ENCODE peak calls at places on chromosomes 11 and 22, in eight cellular contexts. K, N, V, L, C, E, S and D are unnamed samples.
A peak's percentile ranks its signal among the peaks of the same experiment; 100 is the strongest.

GRCh38 chr11:122673706-122674105 is 18.2 kb downstream of the UBASH3B start:
- DNase-seq in K (no peak), N (peak; percentile 63), V (no peak), L (no peak), C (no peak), E (no peak), S (no peak), D (no peak)

GRCh38 chr11:2399488-2400068 is 972 bp upstream of the TSSC4 start:
- DNase-seq in K (peak; percentile 36), N (peak; percentile 4), V (no peak), L (peak; percentile 43), C (no peak), E (peak; percentile 46), S (no peak), D (no peak)

GRCh38 chr11:75490221-75491181 is 35.2 kb downstream of the GDPD5 start:
- DNase-seq in K (no peak), N (no peak), V (peak; percentile 92), L (no peak), C (no peak), E (no peak), S (no peak), D (no peak)

GRCh38 chr11:73366265-73366610 is 10.0 kb upstream of the RELT start:
- DNase-seq in K (no peak), N (no peak), V (no peak), L (no peak), C (no peak), E (no peak), S (no peak), D (no peak)

GRCh38 chr11:69925366-69926196 is 106.4 kb upstream of the FGF3 start:
- DNase-seq in K (no peak), N (no peak), V (peak; percentile 31), L (no peak), C (no peak), E (no peak), S (no peak), D (no peak)

GRCh38 chr11:93542753-93543246 is 391 bp downstream of the SMCO4 start:
- DNase-seq in K (peak; percentile 55), N (no peak), V (no peak), L (peak; percentile 37), C (no peak), E (no peak), S (peak; percentile 34), D (peak; percentile 55)

GRCh38 chr11:41309716-41310115 is 149.7 kb downstream of the LRRC4C start:
- DNase-seq in K (no peak), N (no peak), V (no peak), L (no peak), C (no peak), E (no peak), S (no peak), D (no peak)

GRCh38 chr11:114197799-114198500 is 98.2 kb upstream of the NNMT start:
- DNase-seq in K (peak; percentile 63), N (peak; percentile 100), V (no peak), L (no peak), C (peak; percentile 76), E (peak; percentile 78), S (peak; percentile 81), D (peak; percentile 84)

GRCh38 chr11:129946256-129946655 is 50.9 kb upstream of the NFRKB start:
- DNase-seq in K (no peak), N (no peak), V (no peak), L (no peak), C (no peak), E (no peak), S (no peak), D (no peak)

GRCh38 chr11:1304376-1304775 is 5.1 kb downstream of the TOLLIP start:
- DNase-seq in K (peak; percentile 58), N (no peak), V (no peak), L (peak; percentile 67), C (no peak), E (no peak), S (no peak), D (peak; percentile 76)

GRCh38 chr11:46333129-46333947 is 13.9 kb upstream of the DGKZ start:
- DNase-seq in K (no peak), N (no peak), V (peak; percentile 77), L (no peak), C (no peak), E (no peak), S (no peak), D (no peak)

GRCh38 chr11:17649696-17650600 is 69.4 kb upstream of the MYOD1 start:
- DNase-seq in K (no peak), N (no peak), V (peak; percentile 44), L (no peak), C (no peak), E (no peak), S (no peak), D (no peak)

GRCh38 chr11:37317803-37318202 is 719.8 kb upstream of the RAG2 start:
- DNase-seq in K (no peak), N (no peak), V (no peak), L (no peak), C (no peak), E (no peak), S (no peak), D (no peak)

GRCh38 chr11:125167954-125168821 is 3.6 kb downstream of the PKNOX2 start:
- DNase-seq in K (no peak), N (peak; percentile 89), V (no peak), L (no peak), C (no peak), E (no peak), S (no peak), D (no peak)

GRCh38 chr11:86047275-86047991 is 21.5 kb downstream of the PICALM start:
- DNase-seq in K (no peak), N (peak; percentile 73), V (no peak), L (no peak), C (no peak), E (no peak), S (no peak), D (no peak)

GRCh38 chr11:86040919-86041318 is 28.0 kb downstream of the PICALM start:
- DNase-seq in K (no peak), N (no peak), V (no peak), L (no peak), C (no peak), E (no peak), S (no peak), D (no peak)

GRCh38 chr11:86041975-86042378 is 26.9 kb downstream of the PICALM start:
- DNase-seq in K (peak; percentile 66), N (peak; percentile 93), V (peak; percentile 85), L (peak; percentile 81), C (peak; percentile 81), E (peak; percentile 78), S (no peak), D (no peak)

GRCh38 chr11:86046111-86046510 is 22.8 kb downstream of the PICALM start:
- DNase-seq in K (no peak), N (no peak), V (no peak), L (no peak), C (no peak), E (no peak), S (no peak), D (no peak)

GRCh38 chr11:86043765-86044534 is 24.9 kb downstream of the PICALM start:
- DNase-seq in K (no peak), N (no peak), V (no peak), L (no peak), C (no peak), E (no peak), S (no peak), D (no peak)
- H3K27ac ChIP-seq in K (peak overlapping the region; percentile 15), N (no peak overlapping the region), V (no peak overlapping the region), L (no peak overlapping the region), C (peak overlapping the region; percentile 38), E (no peak overlapping the region), S (peak overlapping the region; percentile 72), D (no peak overlapping the region)

DNA sequence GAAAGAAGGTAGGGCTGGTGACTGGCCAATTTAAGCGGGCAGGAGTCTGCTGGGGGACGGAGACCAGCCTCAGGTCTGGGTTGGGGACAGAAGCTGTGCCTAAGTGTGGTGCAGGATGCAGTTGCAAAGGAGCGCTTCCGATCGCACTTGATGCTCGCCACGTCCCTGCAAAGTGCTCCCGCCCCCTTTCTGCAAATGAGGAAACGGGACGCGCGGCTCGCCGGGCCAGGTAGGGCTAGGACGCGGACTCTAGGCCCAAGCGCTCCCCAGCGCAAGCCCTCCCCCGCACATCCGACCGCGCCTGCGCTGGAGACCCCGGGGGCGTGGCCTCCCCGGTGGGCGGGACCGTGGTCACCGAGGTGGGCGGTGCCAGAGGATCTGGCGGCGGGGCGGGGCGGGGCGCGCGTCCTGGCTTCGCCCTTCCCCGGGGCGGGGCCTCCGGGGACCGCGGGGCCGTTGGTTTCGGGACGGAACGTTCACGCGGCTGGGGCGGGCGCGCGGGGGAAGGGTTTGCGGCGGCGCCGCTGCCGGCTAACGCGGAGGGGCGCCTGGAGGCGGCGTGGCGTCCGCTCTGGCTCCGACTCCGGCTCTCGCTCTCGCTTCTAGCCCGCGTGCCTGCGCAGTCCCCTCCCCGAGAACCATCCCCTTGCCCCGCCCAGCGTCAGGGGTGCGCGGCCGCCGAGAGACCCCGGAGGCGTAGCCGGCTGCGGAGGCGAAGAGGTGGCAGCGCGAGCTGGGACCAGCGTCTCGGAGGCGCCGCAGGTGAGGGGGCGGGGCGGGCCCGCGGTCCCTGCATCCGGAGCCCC is at the start of gene FAM118A:
- DNase-seq in K (peak; percentile 97), N (peak; percentile 90), V (peak; percentile 99), L (peak; percentile 97), C (peak; percentile 86), E (peak; percentile 97), S (peak; percentile 93), D (peak; percentile 96)
- TF ChIP-seq CTCF in K (no peak), N (no peak), V (no peak), L (no peak), C (peak; percentile 14), E (no peak), S (peak; percentile 34), D (no peak)

DNA sequence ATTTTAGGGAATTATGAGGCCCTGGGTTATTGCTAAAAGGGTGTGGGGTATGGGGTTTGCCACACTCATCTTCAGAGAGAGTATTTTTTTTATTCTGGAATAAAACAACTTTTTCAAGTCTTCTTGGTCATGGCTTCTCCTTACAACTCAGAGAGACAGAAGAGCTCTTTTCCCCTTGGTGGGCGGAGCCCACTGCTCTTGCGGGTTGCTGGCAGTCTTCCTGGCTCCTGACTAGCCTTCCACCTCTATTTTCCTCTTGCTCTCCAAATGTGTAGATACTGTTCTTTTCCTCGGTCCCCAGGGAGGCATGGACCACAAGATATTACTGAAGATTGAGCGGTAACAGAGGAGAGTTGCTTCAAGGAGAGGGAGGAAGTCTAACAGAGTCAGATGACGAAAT is 210.6 kb downstream of the NTM start:
- DNase-seq in K (no peak), N (no peak), V (no peak), L (no peak), C (no peak), E (no peak), S (no peak), D (no peak)
- H3K27ac ChIP-seq in K (no peak overlapping the region), N (no peak overlapping the region), V (no peak overlapping the region), L (no peak overlapping the region), C (no peak overlapping the region), E (no peak overlapping the region), S (no peak overlapping the region), D (no peak overlapping the region)

DNA sequence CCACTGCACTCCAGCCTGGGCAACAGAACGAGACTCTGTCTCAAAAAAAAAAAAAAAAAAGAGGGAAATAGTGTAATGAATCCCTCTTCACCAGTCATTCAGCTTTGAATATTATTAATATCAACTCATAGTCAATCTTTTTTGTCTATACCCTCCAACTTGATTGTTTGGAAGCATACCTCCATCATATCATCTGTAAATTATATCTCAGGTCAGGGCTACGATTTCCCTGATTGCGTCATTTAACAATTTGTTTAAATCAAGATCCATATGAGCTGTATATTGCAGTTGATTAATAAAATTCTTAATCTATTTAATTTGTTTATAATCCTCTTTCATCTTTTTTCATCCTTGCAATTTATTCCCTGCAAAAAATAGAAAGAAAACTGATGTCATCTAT is 60.1 kb downstream of the USP47 start:
- DNase-seq in K (no peak), N (no peak), V (no peak), L (no peak), C (no peak), E (no peak), S (no peak), D (no peak)
- TF ChIP-seq CTCF in K (no peak), N (no peak), V (no peak), L (no peak), C (no peak), E (no peak), S (no peak), D (no peak)